ENCODE peak calls at places on chromosomes 13 and 19, in four cellular contexts. R, P, U and A are unnamed samples.

GRCh38 chr13:62747152-62747551 is 1331.5 kb upstream of the PCDH20 start:
- DNase-seq in R (no peak), P (no peak), U (no peak), A (no peak)

GRCh38 chr19:58439576-58440554 is at the start of gene ZNF132:
- DNase-seq in R (peak; percentile 98), P (peak; percentile 96), U (no peak), A (peak; percentile 88)

GRCh38 chr13:48074006-48074405 is 20.9 kb downstream of the MED4 start:
- DNase-seq in R (no peak), P (no peak), U (no peak), A (no peak)

GRCh38 chr19:39352549-39353285 is 10.5 kb downstream of the SAMD4B start:
- DNase-seq in R (no peak), P (no peak), U (peak; percentile 34), A (no peak)

GRCh38 chr13:25992076-25992475 is 59.7 kb downstream of the SHISA2 start:
- DNase-seq in R (no peak), P (no peak), U (no peak), A (no peak)

GRCh38 chr19:3188627-3189596 is 3.2 kb downstream of the NCLN start:
- DNase-seq in R (no peak), P (no peak), U (no peak), A (no peak)

GRCh38 chr13:62781866-62782265 is 1366.2 kb upstream of the PCDH20 start:
- DNase-seq in R (no peak), P (no peak), U (no peak), A (no peak)

GRCh38 chr13:23025848-23026608 is 154.8 kb upstream of the SGCG start:
- DNase-seq in R (no peak), P (no peak), U (peak; percentile 22), A (no peak)

GRCh38 chr13:110311721-110312668 is 4.9 kb downstream of the COL4A2 start:
- DNase-seq in R (no peak), P (no peak), U (no peak), A (no peak)

GRCh38 chr19:7730286-7731217 is 1.4 kb downstream of the CLEC4G start:
- DNase-seq in R (no peak), P (no peak), U (no peak), A (peak; percentile 29)

GRCh38 chr13:21637296-21637695 is 33.3 kb upstream of the MICU2 start:
- DNase-seq in R (no peak), P (no peak), U (peak; percentile 77), A (no peak)

GRCh38 chr19:32719611-32720059 is at the start of gene TDRD12:
- DNase-seq in R (no peak), P (peak; percentile 42), U (no peak), A (peak; percentile 70)

GRCh38 chr13:106286811-106287210 is 248.7 kb downstream of the EFNB2 start:
- DNase-seq in R (no peak), P (no peak), U (no peak), A (peak; percentile 16)

GRCh38 chr19:7397687-7398086 is 49.0 kb downstream of the ARHGEF18 start:
- DNase-seq in R (no peak), P (no peak), U (no peak), A (no peak)

GRCh38 chr19:9786342-9786741 is 17.8 kb upstream of the ZNF846 start:
- DNase-seq in R (no peak), P (no peak), U (peak; percentile 13), A (no peak)

GRCh38 chr19:27744926-27745844 is 1467.8 kb downstream of the UQCRFS1 start:
- DNase-seq in R (no peak), P (no peak), U (no peak), A (no peak)

GRCh38 chr13:40680659-40681323 is 14.3 kb upstream of the FOXO1 start:
- DNase-seq in R (no peak), P (no peak), U (no peak), A (peak; percentile 54)

GRCh38 chr19:49387936-49388372 is at the start of gene KASH5:
- DNase-seq in R (no peak), P (peak; percentile 87), U (peak; percentile 90), A (no peak)

GRCh38 chr13:41909524-41909923 is 51.4 kb downstream of the VWA8 start:
- DNase-seq in R (no peak), P (no peak), U (no peak), A (no peak)

GRCh38 chr19:38683393-38684077 is 36.1 kb downstream of the ACTN4 start:
- DNase-seq in R (no peak), P (no peak), U (peak; percentile 89), A (peak; percentile 81)

GRCh38 chr19:18397242-18398202 is at the start of gene LRRC25:
- DNase-seq in R (no peak), P (peak; percentile 63), U (peak; percentile 75), A (peak; percentile 89)

GRCh38 chr13:39499580-39499979 is 103.4 kb downstream of the LHFPL6 start:
- DNase-seq in R (no peak), P (no peak), U (no peak), A (no peak)

GRCh38 chr13:107803822-107804495 is 411.4 kb downstream of the LIG4 start:
- DNase-seq in R (no peak), P (no peak), U (no peak), A (no peak)

GRCh38 chr13:104301216-104301975 is 1235.2 kb upstream of the SLC10A2 start:
- DNase-seq in R (no peak), P (no peak), U (no peak), A (no peak)

GRCh38 chr19:55870736-55871135 is 34.4 kb downstream of the NLRP4 start:
- DNase-seq in R (no peak), P (no peak), U (no peak), A (no peak)

GRCh38 chr13:37306778-37307544 is 201.5 kb upstream of the CSNK1A1L start:
- DNase-seq in R (no peak), P (no peak), U (no peak), A (no peak)
- TF ChIP-seq USF1 in R (no peak), P (no peak), U (no peak), A (no peak)

DNA sequence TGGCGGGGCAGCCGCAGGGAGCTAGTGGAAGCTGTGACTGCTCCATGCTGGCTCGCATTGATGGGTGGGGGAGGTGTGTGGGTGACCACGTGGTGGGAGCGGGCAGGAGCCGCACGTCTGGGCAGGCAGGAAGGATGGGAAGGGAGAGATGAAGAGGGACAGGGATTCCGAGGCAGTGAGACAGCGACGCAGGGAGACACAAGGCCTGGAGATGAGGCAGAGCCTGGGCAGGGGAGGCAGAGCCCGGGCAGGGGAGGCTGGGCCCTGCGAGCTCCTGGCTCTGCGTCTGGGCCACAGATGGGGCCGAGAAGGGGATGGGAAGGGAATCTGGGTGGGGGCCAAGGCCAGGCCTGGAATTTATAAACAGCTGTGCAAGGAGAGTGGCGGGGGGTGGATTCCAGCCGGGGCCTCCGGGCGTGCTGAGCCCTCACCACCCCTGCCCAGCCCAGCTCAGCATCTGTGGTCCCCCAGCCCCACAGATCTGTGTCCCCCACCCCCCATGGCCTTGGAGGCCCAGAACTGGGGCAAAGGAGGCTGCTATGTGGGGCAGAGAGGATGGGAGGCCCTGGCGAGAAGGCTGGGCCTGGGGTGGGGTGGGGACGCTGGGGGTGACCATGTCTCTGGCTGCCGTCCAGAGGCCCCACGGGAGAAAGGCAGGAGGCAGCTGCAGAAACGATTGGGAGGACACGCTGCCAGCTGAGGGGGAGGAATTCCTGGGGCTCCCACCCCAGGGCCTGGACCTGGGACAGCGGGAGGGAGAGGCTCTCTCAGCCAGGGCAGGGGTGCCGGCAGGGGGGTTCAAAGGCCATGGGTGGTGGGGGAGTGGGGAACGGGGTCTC is 6.0 kb downstream of the EHD2 start:
- DNase-seq in R (no peak), P (peak; percentile 95), U (no peak), A (no peak)
- TF ChIP-seq USF1 in R (no peak), P (peak; percentile 92), U (no peak), A (no peak)

GRCh38 chr19:1281270-1281894 is 4.3 kb upstream of the EFNA2 start:
- DNase-seq in R (no peak), P (no peak), U (no peak), A (no peak)
- TF ChIP-seq USF1 in R (no peak), P (no peak), U (no peak), A (no peak)

GRCh38 chr19:45676851-45677263 is 8.8 kb downstream of the GIPR start:
- DNase-seq in R (no peak), P (no peak), U (no peak), A (no peak)
- TF ChIP-seq USF1 in R (no peak), P (no peak), U (no peak), A (no peak)